ENCODE peak calls at places on chromosomes 12 and 14, in four cellular contexts. T, O, J and U are unnamed samples.

GRCh38 chr12:91902860-91903683 is 242.6 kb downstream of the BTG1 start:
- DNase-seq in J (no peak), O (no peak), T (no peak), U (no peak)

GRCh38 chr12:123474493-123475255 is 16.7 kb downstream of the SNRNP35 start:
- DNase-seq in T (no peak), J (no peak), O (no peak), U (no peak)

GRCh38 chr14:103625361-103626095 is 3.5 kb upstream of the KLC1 start:
- DNase-seq in J (peak; percentile 22), T (no peak), O (peak; percentile 22), U (no peak)

GRCh38 chr14:45664668-45665356 is 411.8 kb upstream of the MIS18BP1 start:
- DNase-seq in J (no peak), T (no peak), O (no peak), U (no peak)

GRCh38 chr14:29240046-29240445 is 473.5 kb downstream of the FOXG1 start:
- DNase-seq in O (no peak), T (no peak), J (no peak), U (no peak)

GRCh38 chr12:67482751-67483661 is 165.5 kb upstream of the DYRK2 start:
- DNase-seq in O (peak; percentile 76), T (peak; percentile 37), J (peak; percentile 50), U (peak; percentile 66)

GRCh38 chr14:68782091-68782981 is 10.5 kb downstream of the ZFP36L1 start:
- DNase-seq in T (no peak), O (no peak), J (no peak), U (no peak)

GRCh38 chr12:133190176-133190575 is 8.9 kb downstream of the ZNF268 start:
- DNase-seq in T (no peak), J (no peak), O (no peak), U (no peak)

GRCh38 chr12:116455540-116456306 is 103.5 kb upstream of the MAP1LC3B2 start:
- DNase-seq in O (peak; percentile 79), T (no peak), J (peak; percentile 51), U (peak; percentile 62)

GRCh38 chr12:28872654-28873268 is 276.3 kb upstream of the FAR2 start:
- DNase-seq in O (peak; percentile 9), J (peak; percentile 4), T (no peak), U (peak; percentile 53)

GRCh38 chr12:113322353-113322752 is 12.6 kb downstream of the SLC8B1 start:
- DNase-seq in J (no peak), T (no peak), O (no peak), U (no peak)

GRCh38 chr14:85217412-85217811 is 312.5 kb upstream of the FLRT2 start:
- DNase-seq in J (no peak), T (no peak), O (no peak), U (no peak)

GRCh38 chr12:131825146-131825892 is 2.9 kb upstream of the MMP17 start:
- DNase-seq in O (no peak), J (no peak), T (no peak), U (peak; percentile 57)

GRCh38 chr12:31594681-31595080 is 3.7 kb upstream of the DENND5B start:
- DNase-seq in J (no peak), O (no peak), T (no peak), U (no peak)

GRCh38 chr12:124764870-124765570 is 98.6 kb downstream of the SCARB1 start:
- DNase-seq in J (no peak), T (no peak), O (no peak), U (no peak)

GRCh38 chr12:59040651-59041050 is 120.3 kb upstream of the LRIG3 start:
- DNase-seq in T (no peak), J (no peak), O (no peak), U (no peak)

DNA sequence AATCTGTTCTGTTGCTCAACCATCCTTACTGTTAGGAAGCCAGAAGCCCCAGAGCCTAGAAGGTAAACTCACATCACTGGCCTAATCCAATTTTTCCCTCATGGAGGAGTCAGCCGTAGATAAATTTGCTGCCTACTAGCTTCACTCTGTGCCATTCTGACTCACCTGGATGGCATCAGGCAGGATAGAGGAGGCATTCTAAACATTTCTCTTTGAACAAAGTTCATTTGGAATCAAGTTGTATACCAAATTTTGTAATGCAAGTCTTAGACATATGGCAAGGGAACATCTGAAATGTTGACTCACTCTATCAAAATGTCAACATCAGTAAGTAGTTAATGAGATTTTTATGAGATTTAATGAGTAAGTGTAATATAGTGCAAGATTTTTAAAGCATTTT is 13.6 kb upstream of the TBC1D30 start:
- DNase-seq in O (no peak), T (no peak), J (no peak), U (no peak)
- H3K4me1 ChIP-seq in O (no peaks in the 10 kb centered on the region), T (no peaks in the 10 kb centered on the region), J (no peaks in the 10 kb centered on the region), U (peaks cover 46% of the 10 kb centered on the region)

GRCh38 chr12:119876761-119877638 is at the start of gene CIT:
- DNase-seq in T (peak; percentile 53), O (peak; percentile 91), J (peak; percentile 83), U (peak; percentile 92)
- TF ChIP-seq POLR2A in T (peak; percentile 49), O (no peak), J (no peak), U (no peak)

GRCh38 chr14:105879503-105879866 is 353.1 kb downstream of the TMEM121 start:
- DNase-seq in J (no peak), T (no peak), O (no peak), U (peak; percentile 3)
- H3K4me3 ChIP-seq in J (no peak overlapping the region), T (no peak overlapping the region), O (no peak overlapping the region), U (no peak overlapping the region)

GRCh38 chr12:64678835-64679234 is 68.5 kb downstream of the RASSF3 start:
- DNase-seq in T (no peak), O (no peak), J (no peak), U (no peak)
- H3K4me1 ChIP-seq in T (peaks cover 5% of the 10 kb centered on the region), O (peaks cover 65% of the 10 kb centered on the region), J (peaks cover 20% of the 10 kb centered on the region), U (peaks cover 64% of the 10 kb centered on the region)